ENCODE peak calls at places on chromosomes 13 and 19, in five cellular contexts. E, J, X, U and Q are unnamed samples.

GRCh38 chr13:27461940-27462584 is 11.7 kb upstream of the MTIF3 start:
- DNase-seq in E (no peak), J (no peak), X (peak), U (no peak), Q (no peak)

GRCh38 chr13:91632071-91632470 is 233.7 kb downstream of the GPC5 start:
- DNase-seq in E (no peak), J (no peak), U (no peak), X (no peak), Q (no peak)

GRCh38 chr19:28293685-28294084 is 919.3 kb downstream of the UQCRFS1 start:
- DNase-seq in J (no peak), E (no peak), X (no peak), U (no peak), Q (no peak)

GRCh38 chr13:23707674-23708073 is 137.5 kb downstream of the TNFRSF19 start:
- DNase-seq in U (no peak), X (no peak), J (no peak), E (no peak), Q (peak)

GRCh38 chr19:6519289-6519688 is 11.5 kb upstream of the TNFSF9 start:
- DNase-seq in J (peak), U (no peak), E (peak), X (no peak), Q (no peak)

GRCh38 chr13:46629811-46630413 is 76.9 kb downstream of the LRCH1 start:
- DNase-seq in J (no peak), U (no peak), X (no peak), E (no peak), Q (no peak)

GRCh38 chr13:100230813-100231575 is 142.1 kb downstream of the PCCA start:
- DNase-seq in E (no peak), J (no peak), X (no peak), U (no peak), Q (no peak)

GRCh38 chr13:100095498-100095897 is 6.6 kb downstream of the PCCA start:
- DNase-seq in U (no peak), J (no peak), X (no peak), E (no peak), Q (no peak)

GRCh38 chr19:7982651-7983099 is 22.8 kb downstream of the ELAVL1 start:
- DNase-seq in J (no peak), X (no peak), E (no peak), U (no peak), Q (no peak)

GRCh38 chr19:1856698-1857603 is 6.4 kb downstream of the KLF16 start:
- DNase-seq in J (no peak), X (peak), U (peak), E (peak), Q (peak)

DNA sequence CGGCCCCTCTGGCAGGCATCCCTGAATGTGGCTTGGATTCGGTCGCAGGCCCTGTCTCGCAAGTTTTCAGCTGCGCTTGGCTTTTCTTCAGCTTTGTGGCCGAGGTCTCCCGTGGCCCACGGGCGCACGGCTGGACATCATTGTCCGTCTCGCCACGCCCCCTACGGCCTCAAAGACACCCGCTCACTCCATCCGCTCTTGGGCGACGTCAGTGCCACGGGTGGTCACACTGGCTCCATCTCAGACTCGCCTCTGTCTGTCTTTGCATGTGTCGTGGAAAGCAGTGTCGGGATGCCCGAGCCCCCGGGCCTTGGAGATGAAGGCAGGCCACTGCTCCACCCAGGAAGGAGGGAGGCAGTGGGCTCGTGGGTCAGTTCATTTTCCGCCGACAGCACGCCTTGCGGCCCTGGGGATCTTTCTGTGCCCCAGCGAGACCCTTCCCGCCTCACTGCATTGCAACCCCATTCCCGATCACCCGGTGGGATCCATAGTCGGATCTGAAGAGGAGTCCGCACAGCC is 51.0 kb downstream of the ZNF146 start:
- DNase-seq in X (no peak), U (no peak), J (no peak), E (no peak), Q (no peak)
- TF ChIP-seq CTCF in X (no peak), U (no peak), J (no peak), E (no peak), Q (no peak)

GRCh38 chr13:41847216-41847615 is 113.7 kb downstream of the VWA8 start:
- DNase-seq in U (no peak), J (no peak), X (no peak), E (no peak), Q (no peak)

GRCh38 chr13:41848435-41849255 is 112.3 kb downstream of the VWA8 start:
- DNase-seq in U (no peak), E (no peak), X (no peak), J (no peak), Q (no peak)
- TF ChIP-seq CTCF in U (no peak), E (peak), X (peak), J (peak), Q (no peak)

GRCh38 chr19:48751835-48752510 is 468 bp downstream of the FUT1 start:
- DNase-seq in X (no peak), J (no peak), E (no peak), U (no peak), Q (no peak)

GRCh38 chr19:48754950-48755645 is at the start of gene FGF21:
- DNase-seq in X (no peak), J (no peak), U (no peak), E (no peak), Q (peak)

GRCh38 chr19:48750351-48750750 is 2.1 kb downstream of the FUT1 start:
- DNase-seq in J (no peak), E (no peak), X (no peak), U (no peak), Q (no peak)

GRCh38 chr19:48750771-48751504 is 1.5 kb downstream of the FUT1 start:
- DNase-seq in X (no peak), E (no peak), J (no peak), U (no peak), Q (no peak)

DNA sequence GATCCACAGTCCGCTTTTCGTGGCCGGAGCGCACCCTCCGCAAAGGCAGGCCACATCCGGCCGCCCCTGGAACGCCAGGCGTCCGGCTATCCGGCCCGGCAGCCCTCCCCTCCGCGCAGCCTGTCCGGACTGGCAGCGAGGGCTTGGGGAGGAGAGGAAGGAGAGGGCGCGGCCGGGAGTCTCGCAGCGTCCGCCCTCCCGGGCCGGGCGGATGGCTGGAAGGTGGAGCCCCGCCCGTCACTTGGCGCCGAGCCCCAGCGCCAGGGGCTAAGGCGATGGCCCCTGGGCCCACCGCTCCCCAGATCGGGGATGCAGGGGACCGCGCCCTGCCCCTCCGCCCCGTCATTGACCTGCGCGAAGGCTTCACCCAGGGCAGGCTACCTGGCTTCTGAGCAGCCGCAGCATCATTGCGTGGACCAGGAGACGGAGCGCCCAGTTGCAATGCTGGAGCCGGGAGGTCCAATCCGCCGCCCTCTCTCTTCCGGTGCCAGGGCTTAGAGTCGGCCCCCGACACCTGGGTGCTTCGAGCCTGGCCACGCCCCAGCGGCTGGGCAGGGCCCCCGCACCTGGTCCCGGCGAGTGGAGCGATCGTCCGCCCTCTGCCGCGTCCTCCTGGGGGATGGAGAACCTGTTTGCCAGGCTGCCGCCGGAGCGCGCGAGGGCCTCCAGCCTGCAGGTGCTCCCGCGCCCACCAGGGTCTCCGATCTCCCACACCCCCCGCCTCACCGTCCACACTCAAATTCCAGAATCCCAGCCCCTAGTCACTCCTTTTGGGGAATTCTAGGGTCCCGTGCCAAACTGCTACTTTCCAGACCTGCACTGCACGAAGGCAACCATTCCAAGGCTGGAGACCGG is at the start of gene FUT1:
- DNase-seq in E (no peak), X (peak), J (no peak), U (no peak), Q (peak)
- TF ChIP-seq CTCF in E (no peak), X (no peak), J (no peak), U (no peak), Q (peak)

DNA sequence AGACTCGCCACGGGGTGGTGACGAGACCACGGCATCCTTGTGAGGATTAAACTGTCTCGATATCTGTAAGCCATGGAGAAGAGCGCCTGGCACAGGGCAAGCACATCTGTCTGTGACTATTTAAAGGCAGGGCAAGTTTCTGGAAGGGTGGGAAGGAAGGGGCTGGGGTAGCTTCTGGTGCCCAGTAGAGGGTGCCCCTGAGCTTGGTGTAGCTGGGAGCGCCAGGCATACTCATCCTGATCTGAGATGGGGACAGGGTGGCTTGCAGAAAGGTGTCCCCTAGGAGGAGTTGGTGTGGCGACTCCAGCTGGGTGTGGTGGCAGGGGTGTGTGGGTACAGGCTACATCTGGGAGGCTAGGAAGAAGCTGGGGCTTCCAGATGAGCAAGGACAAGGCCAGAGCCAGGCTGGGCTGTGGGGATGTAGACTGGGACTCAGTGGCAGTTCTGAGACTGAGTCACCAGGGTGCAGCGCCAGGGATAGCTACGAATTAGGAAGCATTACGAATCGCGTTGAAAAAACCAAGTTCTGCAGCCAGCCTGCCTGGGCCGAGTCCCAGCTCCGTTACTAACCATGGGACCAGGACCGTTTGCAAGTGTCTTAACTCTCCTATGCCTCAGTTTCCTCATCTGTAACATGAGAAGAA is 23.1 kb upstream of the ASPDH start:
- DNase-seq in E (no peak), J (no peak), X (no peak), U (no peak), Q (no peak)
- TF ChIP-seq CTCF in E (no peak), J (no peak), X (peak), U (peak), Q (no peak)

GRCh38 chr13:29959086-29959485 is 108.7 kb upstream of the UBL3 start:
- DNase-seq in E (no peak), U (no peak), X (no peak), J (no peak), Q (no peak)

GRCh38 chr13:29955137-29955650 is 104.8 kb upstream of the UBL3 start:
- DNase-seq in J (no peak), E (no peak), X (no peak), U (no peak), Q (no peak)

GRCh38 chr13:29954082-29955043 is 103.9 kb upstream of the UBL3 start:
- DNase-seq in E (no peak), J (no peak), X (no peak), U (no peak), Q (no peak)

GRCh38 chr13:29958476-29958875 is 108.1 kb upstream of the UBL3 start:
- DNase-seq in X (no peak), J (no peak), U (no peak), E (no peak), Q (no peak)

GRCh38 chr13:29956771-29957170 is 106.4 kb upstream of the UBL3 start:
- DNase-seq in J (no peak), X (no peak), E (no peak), U (no peak), Q (no peak)
- TF ChIP-seq CTCF in J (no peak), X (no peak), E (no peak), U (no peak), Q (no peak)

DNA sequence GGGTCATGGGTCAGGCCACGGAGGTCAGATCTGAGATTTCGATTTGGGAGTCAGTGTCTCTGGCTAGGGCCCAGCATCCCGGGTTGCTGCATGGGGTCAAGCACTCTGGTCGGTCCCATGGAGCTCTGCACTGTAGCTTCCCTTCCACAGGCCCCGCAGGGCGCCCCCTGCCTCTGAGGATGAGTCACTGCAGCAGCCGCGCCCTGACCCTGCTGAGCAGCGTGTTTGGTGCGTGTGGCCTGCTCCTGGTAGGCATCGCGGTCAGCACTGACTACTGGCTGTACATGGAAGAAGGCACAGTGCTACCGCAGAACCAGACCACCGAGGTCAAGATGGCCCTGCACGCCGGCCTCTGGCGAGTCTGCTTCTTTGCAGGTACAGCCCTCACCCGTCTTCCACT is 3.6 kb downstream of the CACNG7 start:
- DNase-seq in E (no peak), X (peak), U (no peak), J (no peak), Q (no peak)
- TF ChIP-seq CTCF in E (peak), X (peak), U (peak), J (no peak), Q (peak)

GRCh38 chr13:109790951-109791605 is 4.7 kb upstream of the IRS2 start:
- DNase-seq in X (peak), U (no peak), J (no peak), E (no peak), Q (no peak)
- TF ChIP-seq CTCF in X (peak), U (peak), J (peak), E (peak), Q (no peak)

DNA sequence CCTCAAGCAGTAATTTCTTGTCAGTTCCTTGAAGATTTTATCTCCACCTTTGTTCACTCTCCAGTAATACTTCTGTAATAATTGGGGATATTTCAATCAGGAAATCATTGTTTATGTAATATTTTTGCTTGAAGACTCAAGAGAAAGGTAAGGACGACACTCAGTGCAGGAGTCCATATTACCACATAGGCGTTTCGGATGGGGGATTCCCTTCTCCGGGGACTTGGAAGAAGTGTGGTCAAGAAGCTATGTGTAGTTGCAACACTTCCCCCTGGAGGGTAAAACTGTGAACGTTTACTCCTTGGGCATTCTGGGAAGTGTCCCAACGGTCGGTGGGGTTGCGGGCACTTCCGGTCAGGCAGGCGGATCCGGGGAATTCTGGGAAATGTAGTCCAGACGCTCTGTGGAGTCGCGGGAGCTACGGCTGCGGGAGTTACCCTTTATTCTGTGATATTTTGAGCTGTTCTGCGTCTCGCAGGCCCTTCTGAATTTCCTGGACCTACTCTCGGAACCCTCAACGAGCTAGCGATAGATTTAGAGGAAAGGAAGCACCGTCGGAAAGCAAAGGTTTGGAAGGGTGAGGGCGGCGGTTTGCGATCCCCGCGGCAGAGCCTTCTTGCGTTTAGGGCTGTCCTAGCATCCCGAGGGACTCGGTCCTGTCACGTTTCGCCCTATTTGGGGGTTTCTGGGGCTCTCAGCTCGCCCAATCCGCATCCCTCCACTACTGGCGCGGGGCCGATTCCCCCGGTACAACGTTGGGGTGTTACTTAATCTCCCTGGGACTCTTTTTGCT is at the start of gene ZNF221:
- DNase-seq in E (peak), X (peak), J (peak), U (peak), Q (peak)
- TF ChIP-seq CTCF in E (peak), X (peak), J (peak), U (peak), Q (peak)

GRCh38 chr13:51221674-51222509 is at the start of gene FAM124A:
- DNase-seq in J (no peak), E (peak), U (no peak), X (peak), Q (peak)
- TF ChIP-seq CTCF in J (no peak), E (no peak), U (no peak), X (no peak), Q (no peak)

DNA sequence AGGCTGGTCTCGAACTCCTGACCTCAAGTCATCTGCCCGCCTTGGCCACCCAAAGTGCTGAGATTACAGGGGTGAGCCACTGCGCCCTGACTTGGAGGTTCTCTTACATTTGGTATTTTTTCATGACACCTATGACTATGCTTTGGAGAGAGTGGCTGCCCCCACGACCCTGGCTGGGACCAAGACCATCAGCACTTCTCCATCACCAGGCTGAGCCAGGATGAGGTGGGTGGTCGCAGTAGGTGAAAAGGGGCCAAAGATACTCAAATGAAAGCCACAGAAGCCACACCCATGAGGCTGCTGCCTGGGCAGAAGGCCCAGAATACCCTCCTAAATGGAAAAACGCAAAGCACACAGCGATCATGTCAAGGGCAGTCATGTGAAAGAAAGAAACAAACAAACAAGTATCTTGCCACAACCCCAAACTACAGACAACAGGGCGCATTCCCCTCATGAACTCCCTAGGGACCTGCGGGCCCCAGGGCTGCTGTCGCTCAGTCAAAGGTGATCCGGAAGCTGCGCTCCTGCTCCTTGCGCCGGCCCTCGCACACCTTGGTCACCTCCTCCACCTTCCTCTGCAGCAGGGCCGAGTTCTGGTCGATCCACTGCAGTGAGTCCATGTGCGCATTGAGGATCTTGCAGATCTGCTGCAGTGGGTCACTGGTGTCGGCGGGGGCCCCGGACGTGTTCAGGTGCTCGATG is 11.2 kb upstream of the IL4I1 start:
- DNase-seq in E (no peak), J (no peak), U (no peak), X (no peak), Q (no peak)
- TF ChIP-seq CTCF in E (no peak), J (no peak), U (no peak), X (no peak), Q (no peak)